ENCODE peak calls at places on chromosome 13, in nine cellular contexts. B is activated CD8-positive, alpha-beta memory T cell treated with anti-CD3 and anti-CD28 coated beads for 24 hours; X is HEK293T; V is KG1; J is stimulated activated CD4-positive, alpha-beta T cell treated with anti-CD3 and anti-CD28 coated beads, Interleukin-4, amount 100 ng/mL, for 4 hours; T is A549; C is Right ventricle myocardium superior; A is T-helper 17 cell; E is naive thymus-derived CD8-positive, alpha-beta T cell. I is an unnamed sample.

GRCh38 chr13:81778350-81778749 is 1437.4 kb upstream of the SPRY2 start:
- DNase-seq in B (no peak), X (no peak), V (no peak), J (no peak), T (no peak), C (no peak), A (no peak), E (no peak), I (no peak)

GRCh38 chr13:19791953-19792537 is 9.3 kb upstream of the PSPC1 start:
- DNase-seq in B (no peak), X (no peak), V (no peak), J (no peak), T (no peak), C (no peak), A (no peak), E (no peak), I (no peak)

GRCh38 chr13:89897681-89898080 is 1449.8 kb upstream of the MIR17HG start:
- DNase-seq in B (no peak), X (no peak), V (no peak), J (no peak), T (no peak), C (no peak), A (no peak), E (no peak), I (no peak)

GRCh38 chr13:112583592-112584277 is 4.2 kb downstream of the TUBGCP3 start:
- DNase-seq in B (no peak), X (no peak), V (peak), J (no peak), T (no peak), C (peak), A (no peak), E (no peak), I (no peak)

GRCh38 chr13:105139380-105140285 is 1395.8 kb downstream of the EFNB2 start:
- DNase-seq in B (peak), X (peak), V (peak), J (peak), T (peak), C (peak), A (peak), E (peak), I (no peak)

GRCh38 chr13:32426981-32427851 is 714 bp downstream of the N4BP2L1 start:
- DNase-seq in B (peak), X (no peak), V (peak), J (peak), T (no peak), C (peak), A (peak), E (peak), I (peak)

GRCh38 chr13:24288870-24289269 is 20.5 kb upstream of the C1QTNF9 start:
- DNase-seq in B (no peak), X (no peak), V (no peak), J (no peak), T (no peak), C (no peak), A (no peak), E (no peak), I (no peak)

GRCh38 chr13:44470623-44471562 is 97.3 kb downstream of the SERP2 start:
- DNase-seq in B (no peak), X (no peak), V (no peak), J (no peak), T (peak), C (no peak), A (no peak), E (no peak), I (no peak)

GRCh38 chr13:23820530-23820929 is 68.7 kb downstream of the MIPEP start:
- DNase-seq in B (no peak), X (no peak), V (no peak), J (no peak), T (no peak), C (no peak), A (no peak), E (no peak), I (no peak)

GRCh38 chr13:57630661-57631606 is 610 bp upstream of the PCDH17 start:
- DNase-seq in B (no peak), X (peak), V (no peak), J (no peak), T (no peak), C (no peak), A (no peak), E (no peak), I (no peak)

GRCh38 chr13:91894311-91894710 is 495.9 kb downstream of the GPC5 start:
- DNase-seq in B (no peak), X (no peak), V (no peak), J (no peak), T (no peak), C (no peak), A (no peak), E (no peak), I (no peak)

GRCh38 chr13:23666576-23666975 is 96.4 kb downstream of the TNFRSF19 start:
- DNase-seq in B (no peak), X (no peak), V (no peak), J (no peak), T (no peak), C (no peak), A (no peak), E (no peak), I (no peak)

GRCh38 chr13:45289936-45290563 is 50.9 kb downstream of the TPT1 start:
- DNase-seq in B (no peak), X (no peak), V (no peak), J (no peak), T (no peak), C (no peak), A (no peak), E (no peak), I (no peak)

GRCh38 chr13:33893559-33893958 is 75.6 kb downstream of the RFC3 start:
- DNase-seq in B (no peak), X (no peak), V (no peak), J (no peak), T (no peak), C (no peak), A (no peak), E (no peak), I (no peak)

GRCh38 chr13:106484084-106484754 is 51.2 kb downstream of the EFNB2 start:
- DNase-seq in B (no peak), X (no peak), V (no peak), J (no peak), T (no peak), C (no peak), A (no peak), E (no peak), I (no peak)

GRCh38 chr13:92315265-92315664 is 911.3 kb upstream of the GPC6 start:
- DNase-seq in B (no peak), X (no peak), V (no peak), J (no peak), T (no peak), C (no peak), A (no peak), E (no peak), I (no peak)

GRCh38 chr13:106100261-106100919 is 435.1 kb downstream of the EFNB2 start:
- DNase-seq in B (no peak), X (no peak), V (no peak), J (no peak), T (peak), C (no peak), A (no peak), E (no peak), I (peak)

GRCh38 chr13:49867834-49868233 is 68.3 kb downstream of the SPRYD7 start:
- DNase-seq in B (no peak), X (no peak), V (no peak), J (no peak), T (no peak), C (no peak), A (no peak), E (no peak), I (no peak)

GRCh38 chr13:112725346-112726017 is 35.6 kb downstream of the ATP11A start:
- DNase-seq in B (no peak), X (no peak), V (peak), J (no peak), T (peak), C (no peak), A (no peak), E (no peak), I (no peak)

GRCh38 chr13:111460548-111461444 is 140.4 kb downstream of the TEX29 start:
- DNase-seq in B (peak), X (peak), V (no peak), J (no peak), T (peak), C (no peak), A (no peak), E (no peak), I (no peak)

GRCh38 chr13:113064534-113065405 is 40.8 kb upstream of the F7 start:
- DNase-seq in B (no peak), X (no peak), V (no peak), J (no peak), T (peak), C (peak), A (no peak), E (no peak), I (no peak)

GRCh38 chr13:105035092-105035491 is 1500.4 kb downstream of the EFNB2 start:
- DNase-seq in B (no peak), X (no peak), V (no peak), J (no peak), T (no peak), C (no peak), A (no peak), E (no peak), I (no peak)

GRCh38 chr13:113742000-113742441 is 17.0 kb upstream of the TMEM255B start:
- DNase-seq in B (no peak), X (peak), V (no peak), J (no peak), T (peak), C (peak), A (no peak), E (no peak), I (no peak)

GRCh38 chr13:102700088-102701031 is 5.5 kb upstream of the METTL21C start:
- DNase-seq in B (no peak), X (no peak), V (no peak), J (no peak), T (no peak), C (no peak), A (no peak), E (no peak), I (no peak)

GRCh38 chr13:80010846-80011245 is 330.1 kb downstream of the SPRY2 start:
- DNase-seq in B (no peak), X (no peak), V (no peak), J (no peak), T (no peak), C (no peak), A (no peak), E (no peak), I (no peak)

GRCh38 chr13:30355405-30355741 is 48.0 kb upstream of the KATNAL1 start:
- DNase-seq in B (peak), X (no peak), V (no peak), J (peak), T (no peak), C (no peak), A (no peak), E (peak), I (no peak)

GRCh38 chr13:53150568-53150967 is 122.0 kb downstream of the OLFM4 start:
- DNase-seq in B (no peak), X (no peak), V (no peak), J (no peak), T (no peak), C (no peak), A (no peak), E (no peak), I (no peak)

GRCh38 chr13:80979035-80979641 is 638.2 kb upstream of the SPRY2 start:
- DNase-seq in B (no peak), X (peak), V (peak), J (no peak), T (peak), C (no peak), A (no peak), E (no peak), I (peak)

GRCh38 chr13:45575146-45575829 is 40.3 kb downstream of the ERICH6B start:
- DNase-seq in B (no peak), X (no peak), V (no peak), J (no peak), T (no peak), C (no peak), A (no peak), E (no peak), I (no peak)